ENCODE peak calls at places on chromosomes 11 and 22, in eight cellular contexts. I is left ventricle myocardium inferior, J is adipocyte, Y is psoas muscle, O is cardiac muscle cell, R is right atrium auricular region, M is GM12878, Z is left lung. U is an unnamed sample.

GRCh38 chr11:46308632-46309419 is 31.4 kb downstream of the CREB3L1 start:
- DNase-seq in I (peak; percentile 81), J (peak; percentile 83), Y (peak; percentile 88), O (peak; percentile 78), R (peak; percentile 91), M (no peak), Z (peak; percentile 67), U (peak; percentile 86)

GRCh38 chr11:124867700-124868099 is 2.5 kb downstream of the ROBO3 start:
- DNase-seq in I (no peak), J (peak; percentile 64), Y (no peak), O (peak; percentile 54), R (no peak), M (no peak), Z (no peak), U (no peak)

GRCh38 chr11:96329419-96329818 is 13.6 kb downstream of the MAML2 start:
- DNase-seq in I (no peak), J (peak; percentile 21), Y (no peak), O (no peak), R (no peak), M (no peak), Z (no peak), U (no peak)

GRCh38 chr22:37467556-37467955 is 18.6 kb downstream of the MFNG start:
- DNase-seq in I (no peak), J (no peak), Y (no peak), O (no peak), R (no peak), M (no peak), Z (no peak), U (no peak)

GRCh38 chr11:68040121-68040956 is 1.5 kb downstream of the TCIRG1 start:
- DNase-seq in I (peak; percentile 66), J (peak; percentile 75), Y (peak; percentile 77), O (peak; percentile 81), R (peak; percentile 85), M (peak; percentile 21), Z (peak; percentile 80), U (peak; percentile 87)

GRCh38 chr11:2076441-2076840 is 62.7 kb downstream of the IGF2 start:
- DNase-seq in I (no peak), J (no peak), Y (no peak), O (no peak), R (no peak), M (no peak), Z (no peak), U (no peak)

GRCh38 chr22:22941831-22942510 is 54.4 kb downstream of the IGLL5 start:
- DNase-seq in I (no peak), J (no peak), Y (no peak), O (no peak), R (peak; percentile 38), M (no peak), Z (peak; percentile 24), U (peak; percentile 46)

GRCh38 chr11:65417221-65417701 is 5.3 kb upstream of the NEAT1 start:
- DNase-seq in I (peak; percentile 46), J (peak; percentile 4), Y (peak; percentile 78), O (peak; percentile 6), R (no peak), M (no peak), Z (peak; percentile 61), U (peak; percentile 83)

GRCh38 chr11:11769362-11769761 is 72.4 kb upstream of the USP47 start:
- DNase-seq in I (no peak), J (no peak), Y (no peak), O (no peak), R (no peak), M (no peak), Z (no peak), U (no peak)

GRCh38 chr11:11769782-11770181 is 72.0 kb upstream of the USP47 start:
- DNase-seq in I (no peak), J (no peak), Y (no peak), O (no peak), R (no peak), M (no peak), Z (no peak), U (no peak)

GRCh38 chr11:11770921-11771484 is 70.8 kb upstream of the USP47 start:
- DNase-seq in I (no peak), J (no peak), Y (no peak), O (no peak), R (no peak), M (no peak), Z (no peak), U (no peak)

GRCh38 chr11:11772865-11773515 is 68.8 kb upstream of the USP47 start:
- DNase-seq in I (no peak), J (no peak), Y (no peak), O (no peak), R (no peak), M (no peak), Z (no peak), U (no peak)

DNA sequence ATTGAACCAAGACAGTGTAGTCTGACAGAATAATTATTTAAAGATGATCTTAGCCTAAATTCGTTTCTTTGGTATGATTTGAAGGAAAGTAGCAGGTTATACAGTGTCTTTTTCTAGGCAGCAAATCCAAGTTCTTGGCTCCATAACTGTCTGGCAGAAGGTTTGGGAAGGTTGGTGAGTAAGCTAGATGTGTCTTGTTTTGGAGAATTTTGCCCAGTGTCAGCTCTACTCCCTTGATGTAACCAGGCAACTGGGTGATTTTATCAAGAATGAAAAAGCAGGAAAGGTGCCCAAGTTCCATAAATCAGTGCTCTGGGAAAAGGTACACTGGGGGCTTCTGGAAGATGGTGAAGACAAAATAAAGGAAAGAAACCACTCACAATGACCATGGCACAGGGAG is 71.5 kb upstream of the USP47 start:
- DNase-seq in I (no peak), J (no peak), Y (no peak), O (no peak), R (no peak), M (no peak), Z (no peak), U (no peak)
- H3K27me3 ChIP-seq in I (no peaks in the 10 kb centered on the region), J (peaks cover 45% of the 10 kb centered on the region), Y (no peaks in the 10 kb centered on the region), O (peaks cover 43% of the 10 kb centered on the region), R (no peaks in the 10 kb centered on the region), M (peaks cover 2% of the 10 kb centered on the region), Z (no peaks in the 10 kb centered on the region), U (no peaks in the 10 kb centered on the region)

GRCh38 chr11:74839971-74840370 is 91.3 kb downstream of the RNF169 start:
- DNase-seq in I (no peak), J (no peak), Y (no peak), O (peak; percentile 14), R (no peak), M (no peak), Z (no peak), U (no peak)

GRCh38 chr11:74837191-74837590 is 88.5 kb downstream of the RNF169 start:
- DNase-seq in I (no peak), J (no peak), Y (no peak), O (no peak), R (no peak), M (no peak), Z (no peak), U (no peak)

GRCh38 chr11:74840486-74840885 is 91.8 kb downstream of the RNF169 start:
- DNase-seq in I (no peak), J (no peak), Y (no peak), O (no peak), R (no peak), M (no peak), Z (no peak), U (no peak)

GRCh38 chr11:74839445-74839844 is 90.8 kb downstream of the RNF169 start:
- DNase-seq in I (no peak), J (no peak), Y (no peak), O (no peak), R (no peak), M (no peak), Z (no peak), U (no peak)

GRCh38 chr11:74838188-74838587 is 89.5 kb downstream of the RNF169 start:
- DNase-seq in I (no peak), J (no peak), Y (no peak), O (no peak), R (no peak), M (no peak), Z (no peak), U (no peak)
- H3K36me3 ChIP-seq in I (peaks cover 46% of the 10 kb centered on the region), J (peaks cover 55% of the 10 kb centered on the region), Y (peaks cover 19% of the 10 kb centered on the region), O (peaks cover 26% of the 10 kb centered on the region), R (peaks cover 48% of the 10 kb centered on the region), M (peaks cover 30% of the 10 kb centered on the region), Z (no peaks in the 10 kb centered on the region), U (peaks cover 54% of the 10 kb centered on the region)

GRCh38 chr11:126336065-126336464 is 19.4 kb upstream of the ST3GAL4 start:
- DNase-seq in I (no peak), J (no peak), Y (no peak), O (no peak), R (no peak), M (no peak), Z (peak; percentile 2), U (no peak)

GRCh38 chr11:126335463-126335760 is 20.1 kb upstream of the ST3GAL4 start:
- DNase-seq in I (no peak), J (no peak), Y (peak; percentile 71), O (no peak), R (no peak), M (no peak), Z (no peak), U (no peak)

GRCh38 chr11:126337121-126337471 is 18.4 kb upstream of the ST3GAL4 start:
- DNase-seq in I (no peak), J (no peak), Y (no peak), O (no peak), R (no peak), M (no peak), Z (no peak), U (no peak)

GRCh38 chr11:126337472-126338241 is 17.8 kb upstream of the ST3GAL4 start:
- DNase-seq in I (no peak), J (no peak), Y (no peak), O (no peak), R (no peak), M (no peak), Z (no peak), U (peak; percentile 57)

DNA sequence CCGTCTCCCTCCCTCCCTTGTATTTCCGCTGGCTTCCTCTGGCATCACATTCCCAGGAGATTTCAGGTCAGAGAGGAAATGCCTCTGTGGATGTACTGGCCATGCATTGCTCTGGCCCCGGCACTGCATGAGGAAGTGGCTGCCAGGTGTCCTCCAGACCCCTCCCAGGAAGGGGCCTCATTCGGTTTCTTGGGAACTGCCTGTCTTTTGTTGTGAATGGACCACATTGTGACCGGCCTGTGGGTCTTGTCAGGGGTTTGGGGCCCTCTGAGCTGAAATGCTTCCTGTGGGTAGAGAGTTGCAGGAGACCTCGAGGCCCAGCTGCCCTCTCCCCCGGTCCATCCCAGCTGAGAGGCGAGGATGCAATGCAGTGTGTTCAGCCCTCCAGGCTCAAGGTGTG is 18.8 kb upstream of the ST3GAL4 start:
- DNase-seq in I (no peak), J (no peak), Y (no peak), O (peak; percentile 64), R (no peak), M (no peak), Z (no peak), U (peak; percentile 46)
- H3K4me1 ChIP-seq in I (peaks cover 82% of the 10 kb centered on the region), J (peaks cover 48% of the 10 kb centered on the region), Y (peaks cover 44% of the 10 kb centered on the region), O (peaks cover 37% of the 10 kb centered on the region), R (no peaks in the 10 kb centered on the region), M (peaks cover 9% of the 10 kb centered on the region), Z (peaks cover 15% of the 10 kb centered on the region), U (peaks cover 12% of the 10 kb centered on the region)

DNA sequence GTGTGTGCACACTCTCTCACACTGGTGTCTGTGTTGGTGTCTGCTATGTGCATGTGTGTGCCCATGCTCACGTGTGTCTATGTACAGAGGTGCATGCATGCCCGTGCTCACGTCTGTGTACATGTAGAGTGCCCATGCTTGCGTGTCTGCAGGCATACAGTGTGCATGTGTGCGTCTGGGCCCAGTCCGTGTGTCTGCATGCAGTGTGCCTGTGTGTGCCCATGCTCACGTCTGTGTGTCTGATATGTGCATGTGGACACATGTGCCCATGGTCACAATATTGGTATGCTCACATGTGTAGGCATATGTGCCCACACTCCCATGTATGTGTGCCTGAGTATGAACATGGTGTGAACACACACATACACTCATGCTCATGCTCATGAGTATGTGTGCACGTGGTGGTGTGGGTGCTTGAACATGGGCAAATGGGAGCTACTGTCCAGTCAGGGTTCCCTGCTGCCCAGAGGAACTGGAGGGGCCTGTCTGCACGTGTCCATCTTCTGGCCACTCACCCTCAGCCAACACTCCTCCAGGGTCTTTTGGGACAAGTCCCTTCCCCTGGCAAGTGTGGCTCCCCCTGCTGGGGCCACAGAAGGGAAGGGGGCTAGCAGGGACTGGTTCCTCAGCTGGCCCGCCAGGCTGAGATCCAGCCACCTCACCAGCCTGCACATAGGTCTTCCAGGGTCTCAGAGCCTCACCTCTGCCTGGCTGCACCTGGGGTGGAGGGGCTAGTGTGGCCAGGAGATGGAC is 7.3 kb upstream of the TBX1 start:
- DNase-seq in I (no peak), J (no peak), Y (no peak), O (no peak), R (no peak), M (no peak), Z (no peak), U (no peak)
- H3K27me3 ChIP-seq in I (peaks cover 90% of the 10 kb centered on the region), J (peaks cover 51% of the 10 kb centered on the region), Y (no peaks in the 10 kb centered on the region), O (peaks cover 75% of the 10 kb centered on the region), R (peaks cover 18% of the 10 kb centered on the region), M (peaks cover 16% of the 10 kb centered on the region), Z (peaks cover 50% of the 10 kb centered on the region), U (peaks cover 76% of the 10 kb centered on the region)

U was measured in upper lobe of right lung.